ENCODE peak calls at places on chromosome 13, in five cellular contexts. Y is GM23338, H is H1, L is K562, A is GM12878. N is an unnamed sample.
A peak's percentile ranks its signal among the peaks of the same experiment; 100 is the strongest.

GRCh38 chr13:74045583-74045982 is 88.6 kb downstream of the KLF12 start:
- DNase-seq in L (no peak), Y (no peak), A (no peak), H (no peak), N (no peak)

GRCh38 chr13:43698743-43699142 is 88.0 kb downstream of the ENOX1 start:
- DNase-seq in Y (no peak), L (no peak), A (no peak), H (no peak), N (no peak)

GRCh38 chr13:68636784-68637183 is 1406.6 kb upstream of the PCDH9 start:
- DNase-seq in A (no peak), L (no peak), H (no peak), Y (no peak), N (no peak)

GRCh38 chr13:94712812-94713555 is 639 bp upstream of the SOX21 start:
- DNase-seq in Y (peak; percentile 60), H (peak; percentile 76), L (no peak), A (no peak), N (no peak)

GRCh38 chr13:99590519-99591011 is 89.3 kb downstream of the TM9SF2 start:
- DNase-seq in L (no peak), A (no peak), Y (no peak), H (no peak), N (no peak)

GRCh38 chr13:98466634-98467236 is 110.2 kb downstream of the STK24 start:
- DNase-seq in Y (peak; percentile 84), H (peak; percentile 94), L (peak; percentile 51), A (no peak), N (peak; percentile 43)

GRCh38 chr13:50357586-50358118 is 342.4 kb downstream of the KCNRG start:
- DNase-seq in Y (no peak), H (no peak), L (peak; percentile 31), A (no peak), N (no peak)

GRCh38 chr13:74796126-74796643 is 662.0 kb upstream of the KLF12 start:
- DNase-seq in L (no peak), A (no peak), H (no peak), Y (no peak), N (no peak)

GRCh38 chr13:60229708-60230272 is 66.1 kb upstream of the DIAPH3 start:
- DNase-seq in L (peak; percentile 20), A (no peak), H (no peak), Y (no peak), N (no peak)

GRCh38 chr13:26459276-26460131 is 98.0 kb upstream of the WASF3 start:
- DNase-seq in Y (no peak), A (no peak), H (no peak), L (no peak), N (no peak)

GRCh38 chr13:28819748-28820098 is 416 bp upstream of the MTUS2 start:
- DNase-seq in L (peak; percentile 78), Y (peak; percentile 86), H (peak; percentile 92), A (no peak), N (peak; percentile 9)

GRCh38 chr13:26062853-26063444 is 11.1 kb upstream of the SHISA2 start:
- DNase-seq in L (no peak), H (no peak), Y (peak; percentile 74), A (no peak), N (peak; percentile 59)

GRCh38 chr13:24251525-24251924 is 57.9 kb upstream of the C1QTNF9 start:
- DNase-seq in L (no peak), H (no peak), A (no peak), Y (no peak), N (no peak)

GRCh38 chr13:24005711-24006281 is 108.5 kb upstream of the C1QTNF9B start:
- DNase-seq in A (peak; percentile 19), Y (no peak), L (no peak), H (no peak), N (no peak)

GRCh38 chr13:62583466-62583865 is 1167.8 kb upstream of the PCDH20 start:
- DNase-seq in H (no peak), A (no peak), Y (no peak), L (no peak), N (no peak)

GRCh38 chr13:53499551-53499950 is 470.9 kb downstream of the OLFM4 start:
- DNase-seq in A (no peak), L (no peak), H (no peak), Y (no peak), N (no peak)

GRCh38 chr13:113836917-113837553 is 26.8 kb downstream of the GAS6 start:
- DNase-seq in L (no peak), A (no peak), H (no peak), Y (no peak), N (no peak)

GRCh38 chr13:28636078-28636477 is 22.9 kb upstream of the POMP start:
- DNase-seq in Y (no peak), H (no peak), L (no peak), A (no peak), N (no peak)

GRCh38 chr13:52652980-52653303 is 306 bp downstream of the SUGT1 start:
- DNase-seq in H (no peak), Y (no peak), A (no peak), L (peak; percentile 31), N (no peak)

GRCh38 chr13:93116809-93117208 is 109.8 kb upstream of the GPC6 start:
- DNase-seq in Y (peak; percentile 30), L (no peak), A (no peak), H (no peak), N (peak; percentile 4)

GRCh38 chr13:88761145-88761544 is 1090.0 kb downstream of the SLITRK5 start:
- DNase-seq in A (no peak), L (no peak), H (no peak), Y (peak; percentile 45), N (no peak)

GRCh38 chr13:113785051-113786010 is 26.3 kb downstream of the TMEM255B start:
- DNase-seq in L (no peak), H (no peak), Y (no peak), A (no peak), N (no peak)

GRCh38 chr13:111159362-111160320 is 44.5 kb downstream of the ARHGEF7 start:
- DNase-seq in H (no peak), L (no peak), A (no peak), Y (no peak), N (no peak)

GRCh38 chr13:112487127-112487517 is 100.8 kb downstream of the TUBGCP3 start:
- DNase-seq in L (no peak), H (no peak), Y (no peak), A (no peak), N (no peak)

GRCh38 chr13:102870677-102871415 is 25.0 kb downstream of the ERCC5 start:
- DNase-seq in A (no peak), Y (peak; percentile 83), H (peak; percentile 59), L (peak; percentile 56), N (peak; percentile 39)

GRCh38 chr13:20270163-20270865 is 38.2 kb upstream of the GJB6 start:
- DNase-seq in A (no peak), H (no peak), Y (no peak), L (no peak), N (no peak)

GRCh38 chr13:98252931-98253470 is 75.9 kb upstream of the RNF113B start:
- DNase-seq in H (no peak), L (no peak), A (no peak), Y (no peak), N (peak; percentile 49)

GRCh38 chr13:95463516-95463915 is 89.0 kb upstream of the CLDN10 start:
- DNase-seq in H (no peak), Y (no peak), L (no peak), A (no peak), N (no peak)

DNA sequence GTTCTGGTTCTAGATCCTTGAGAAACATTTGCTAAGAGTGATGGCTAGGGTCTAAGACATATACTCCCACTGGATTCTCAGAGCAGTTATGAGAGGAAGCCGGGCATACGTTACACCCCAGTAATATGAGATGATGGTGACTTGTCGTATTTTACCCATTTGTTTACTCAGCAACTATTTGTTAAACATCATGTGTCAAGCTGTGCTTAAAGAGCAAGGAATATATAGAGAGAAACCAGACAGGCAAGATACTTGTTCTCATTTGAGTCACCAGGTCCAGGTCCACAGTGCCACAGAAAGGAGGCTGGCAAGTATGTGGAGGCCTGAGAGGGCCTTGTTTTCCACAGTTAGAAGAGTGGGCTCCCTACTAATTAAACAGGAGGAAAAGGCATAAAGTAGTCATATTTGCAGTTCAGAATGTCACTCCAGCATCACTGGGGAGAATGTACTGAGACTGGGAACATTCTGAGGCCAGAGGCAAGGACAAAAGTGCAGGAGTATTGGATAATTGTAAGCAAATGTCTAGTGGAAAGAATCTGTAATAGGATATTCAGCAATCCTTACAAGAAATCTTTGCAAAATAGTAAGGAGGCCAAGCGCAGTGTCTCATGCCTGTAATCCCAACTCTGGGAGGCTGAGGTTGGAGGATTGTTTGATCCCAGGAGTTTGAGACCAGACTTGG is 142.2 kb downstream of the IRS2 start:
- DNase-seq in H (no peak), A (no peak), Y (no peak), L (no peak), N (no peak)
- TF ChIP-seq CREB1 in H (no peak), A (no peak), Y (no peak), L (no peak), N (no peak)

DNA sequence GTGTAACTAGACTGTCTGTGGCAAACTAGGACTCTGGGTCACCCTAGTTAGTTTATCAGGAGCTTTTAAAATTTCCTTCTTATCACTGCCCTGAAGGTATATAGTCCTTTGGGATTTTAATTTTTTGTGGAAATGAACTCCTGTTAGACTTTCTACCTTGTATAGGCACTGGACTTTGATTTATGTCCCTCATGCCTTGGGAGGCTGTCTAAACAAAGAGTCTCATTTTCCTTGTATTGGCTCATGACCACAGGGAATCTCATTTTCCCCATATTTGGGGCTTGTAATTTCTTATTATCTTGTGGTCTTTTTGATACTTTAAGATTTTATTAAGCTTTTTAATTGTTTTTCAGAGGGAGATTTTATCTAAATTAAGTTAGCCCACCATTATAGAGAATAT is 21.4 kb downstream of the KCTD4 start:
- DNase-seq in L (no peak), A (no peak), Y (no peak), H (no peak), N (peak; percentile 70)
- H2AFZ ChIP-seq in L (no peak overlapping the region), A (no peak overlapping the region), Y (no peak overlapping the region), H (no peak overlapping the region), N (no peak overlapping the region)

GRCh38 chr13:97233499-97233898 is 11.4 kb downstream of the MBNL2 start:
- DNase-seq in H (no peak), Y (no peak), L (no peak), A (no peak), N (peak; percentile 73)
- TF ChIP-seq CREB1 in H (no peak), Y (no peak), L (no peak), A (no peak), N (no peak)

GRCh38 chr13:22092791-22093545 is 422.1 kb downstream of the FGF9 start:
- DNase-seq in A (no peak), L (no peak), Y (no peak), H (no peak), N (no peak)

GRCh38 chr13:22091971-22092300 is 421.1 kb downstream of the FGF9 start:
- DNase-seq in H (no peak), L (no peak), Y (no peak), A (no peak), N (no peak)

GRCh38 chr13:22095794-22096193 is 424.9 kb downstream of the FGF9 start:
- DNase-seq in L (no peak), A (no peak), Y (no peak), H (no peak), N (no peak)

GRCh38 chr13:22090114-22090513 is 419.2 kb downstream of the FGF9 start:
- DNase-seq in L (no peak), H (no peak), A (no peak), Y (no peak), N (no peak)

GRCh38 chr13:22091222-22091970 is 420.5 kb downstream of the FGF9 start:
- DNase-seq in H (no peak), Y (no peak), L (no peak), A (no peak), N (no peak)
- H2AFZ ChIP-seq in H (no peak overlapping the region), Y (no peak overlapping the region), L (no peak overlapping the region), A (no peak overlapping the region), N (no peak overlapping the region)